ENCODE peak calls at places on chromosomes 6 and 20, in nine cellular contexts. One of them, this sample, is unnamed.

GRCh38 chr6:27019651-27020552 is 227.6 kb upstream of the PRSS16 start:
- DNase-seq in brain microvascular endothelial cell: peak; percentile 93
- DNase-seq in CD8-positive, alpha-beta T cell: peak; percentile 62
- DNase-seq in AG04450: peak; percentile 81
- DNase-seq in progenitor cell of endocrine pancreas: peak; percentile 73
- DNase-seq in BJ: peak; percentile 64
- DNase-seq in type B pancreatic cell: peak; percentile 85
- DNase-seq in transverse colon: peak; percentile 81
- DNase-seq in nephron progenitor cell: peak; percentile 77
- DNase-seq in this sample: peak; percentile 53

GRCh38 chr6:45024610-45025009 is 303.5 kb upstream of the RUNX2 start:
- DNase-seq in brain microvascular endothelial cell: no peak
- DNase-seq in CD8-positive, alpha-beta T cell: no peak
- DNase-seq in AG04450: no peak
- DNase-seq in progenitor cell of endocrine pancreas: no peak
- DNase-seq in BJ: no peak
- DNase-seq in type B pancreatic cell: no peak
- DNase-seq in transverse colon: no peak
- DNase-seq in nephron progenitor cell: no peak
- DNase-seq in this sample: no peak

GRCh38 chr6:12099623-12100022 is 87.5 kb downstream of the HIVEP1 start:
- DNase-seq in brain microvascular endothelial cell: no peak
- DNase-seq in CD8-positive, alpha-beta T cell: no peak
- DNase-seq in AG04450: no peak
- DNase-seq in progenitor cell of endocrine pancreas: no peak
- DNase-seq in BJ: no peak
- DNase-seq in type B pancreatic cell: no peak
- DNase-seq in transverse colon: no peak
- DNase-seq in nephron progenitor cell: no peak
- DNase-seq in this sample: no peak

GRCh38 chr6:143368426-143368825 is 82.1 kb downstream of the ADAT2 start:
- DNase-seq in brain microvascular endothelial cell: peak; percentile 82
- DNase-seq in CD8-positive, alpha-beta T cell: no peak
- DNase-seq in AG04450: peak; percentile 29
- DNase-seq in progenitor cell of endocrine pancreas: no peak
- DNase-seq in BJ: no peak
- DNase-seq in type B pancreatic cell: no peak
- DNase-seq in transverse colon: no peak
- DNase-seq in nephron progenitor cell: no peak
- DNase-seq in this sample: peak; percentile 50

GRCh38 chr20:32570401-32571190 is 14.5 kb downstream of the NOL4L start:
- DNase-seq in brain microvascular endothelial cell: peak; percentile 68
- DNase-seq in CD8-positive, alpha-beta T cell: no peak
- DNase-seq in AG04450: no peak
- DNase-seq in progenitor cell of endocrine pancreas: no peak
- DNase-seq in BJ: no peak
- DNase-seq in type B pancreatic cell: no peak
- DNase-seq in transverse colon: no peak
- DNase-seq in nephron progenitor cell: no peak
- DNase-seq in this sample: no peak

GRCh38 chr6:39568896-39569295 is 156.3 kb downstream of the KIF6 start:
- DNase-seq in brain microvascular endothelial cell: peak; percentile 65
- DNase-seq in CD8-positive, alpha-beta T cell: no peak
- DNase-seq in AG04450: no peak
- DNase-seq in progenitor cell of endocrine pancreas: no peak
- DNase-seq in BJ: peak; percentile 71
- DNase-seq in type B pancreatic cell: no peak
- DNase-seq in transverse colon: no peak
- DNase-seq in nephron progenitor cell: no peak
- DNase-seq in this sample: no peak

GRCh38 chr6:149166324-149166723 is 151.2 kb upstream of the TAB2 start:
- DNase-seq in brain microvascular endothelial cell: no peak
- DNase-seq in CD8-positive, alpha-beta T cell: no peak
- DNase-seq in AG04450: no peak
- DNase-seq in progenitor cell of endocrine pancreas: no peak
- DNase-seq in BJ: no peak
- DNase-seq in type B pancreatic cell: no peak
- DNase-seq in transverse colon: no peak
- DNase-seq in nephron progenitor cell: no peak
- DNase-seq in this sample: no peak

GRCh38 chr6:117264487-117265424 is 602 bp upstream of the VGLL2 start:
- DNase-seq in brain microvascular endothelial cell: no peak
- DNase-seq in CD8-positive, alpha-beta T cell: no peak
- DNase-seq in AG04450: no peak
- DNase-seq in progenitor cell of endocrine pancreas: no peak
- DNase-seq in BJ: no peak
- DNase-seq in type B pancreatic cell: no peak
- DNase-seq in transverse colon: no peak
- DNase-seq in nephron progenitor cell: no peak
- DNase-seq in this sample: peak; percentile 68

GRCh38 chr20:52476074-52476751 is 284.6 kb upstream of the ZFP64 start:
- DNase-seq in brain microvascular endothelial cell: no peak
- DNase-seq in CD8-positive, alpha-beta T cell: no peak
- DNase-seq in AG04450: no peak
- DNase-seq in progenitor cell of endocrine pancreas: no peak
- DNase-seq in BJ: no peak
- DNase-seq in type B pancreatic cell: no peak
- DNase-seq in transverse colon: no peak
- DNase-seq in nephron progenitor cell: no peak
- DNase-seq in this sample: no peak

GRCh38 chr6:102327697-102328227 is 934.3 kb downstream of the GRIK2 start:
- DNase-seq in brain microvascular endothelial cell: no peak
- DNase-seq in CD8-positive, alpha-beta T cell: no peak
- DNase-seq in AG04450: no peak
- DNase-seq in progenitor cell of endocrine pancreas: no peak
- DNase-seq in BJ: no peak
- DNase-seq in type B pancreatic cell: no peak
- DNase-seq in transverse colon: no peak
- DNase-seq in nephron progenitor cell: no peak
- DNase-seq in this sample: no peak

GRCh38 chr6:168554898-168555617 is 114.1 kb downstream of the SMOC2 start:
- DNase-seq in brain microvascular endothelial cell: no peak
- DNase-seq in CD8-positive, alpha-beta T cell: no peak
- DNase-seq in AG04450: no peak
- DNase-seq in progenitor cell of endocrine pancreas: no peak
- DNase-seq in BJ: no peak
- DNase-seq in type B pancreatic cell: no peak
- DNase-seq in transverse colon: no peak
- DNase-seq in nephron progenitor cell: no peak
- DNase-seq in this sample: no peak

GRCh38 chr20:59177266-59178250 is 13.9 kb downstream of the ZNF831 start:
- DNase-seq in brain microvascular endothelial cell: no peak
- DNase-seq in CD8-positive, alpha-beta T cell: peak; percentile 55
- DNase-seq in AG04450: no peak
- DNase-seq in progenitor cell of endocrine pancreas: no peak
- DNase-seq in BJ: no peak
- DNase-seq in type B pancreatic cell: no peak
- DNase-seq in transverse colon: no peak
- DNase-seq in nephron progenitor cell: no peak
- DNase-seq in this sample: no peak

GRCh38 chr6:53361549-53362031 is 12.8 kb upstream of the ELOVL5 start:
- DNase-seq in brain microvascular endothelial cell: peak; percentile 26
- DNase-seq in CD8-positive, alpha-beta T cell: peak; percentile 69
- DNase-seq in AG04450: no peak
- DNase-seq in progenitor cell of endocrine pancreas: no peak
- DNase-seq in BJ: no peak
- DNase-seq in type B pancreatic cell: no peak
- DNase-seq in transverse colon: no peak
- DNase-seq in nephron progenitor cell: no peak
- DNase-seq in this sample: peak; percentile 41

GRCh38 chr20:13008761-13009681 is at the start of gene SPTLC3:
- DNase-seq in brain microvascular endothelial cell: peak; percentile 21
- DNase-seq in CD8-positive, alpha-beta T cell: no peak
- DNase-seq in AG04450: no peak
- DNase-seq in progenitor cell of endocrine pancreas: peak; percentile 18
- DNase-seq in BJ: no peak
- DNase-seq in type B pancreatic cell: no peak
- DNase-seq in transverse colon: peak; percentile 62
- DNase-seq in nephron progenitor cell: peak; percentile 22
- DNase-seq in this sample: no peak

GRCh38 chr20:431012-431904 is 23.2 kb downstream of the RBCK1 start:
- DNase-seq in brain microvascular endothelial cell: peak; percentile 55
- DNase-seq in CD8-positive, alpha-beta T cell: no peak
- DNase-seq in AG04450: peak; percentile 23
- DNase-seq in progenitor cell of endocrine pancreas: peak; percentile 36
- DNase-seq in BJ: no peak
- DNase-seq in type B pancreatic cell: no peak
- DNase-seq in transverse colon: peak; percentile 59
- DNase-seq in nephron progenitor cell: peak; percentile 54
- DNase-seq in this sample: peak; percentile 46
- TF ChIP-seq CTCF in brain microvascular endothelial cell: peak; percentile 81
- TF ChIP-seq CTCF in CD8-positive, alpha-beta T cell: no peak
- TF ChIP-seq CTCF in AG04450: peak; percentile 64
- TF ChIP-seq CTCF in progenitor cell of endocrine pancreas: peak; percentile 63
- TF ChIP-seq CTCF in BJ: peak; percentile 75
- TF ChIP-seq CTCF in type B pancreatic cell: peak; percentile 73
- TF ChIP-seq CTCF in transverse colon: peak; percentile 69
- TF ChIP-seq CTCF in nephron progenitor cell: peak; percentile 44
- TF ChIP-seq CTCF in this sample: peak; percentile 43

DNA sequence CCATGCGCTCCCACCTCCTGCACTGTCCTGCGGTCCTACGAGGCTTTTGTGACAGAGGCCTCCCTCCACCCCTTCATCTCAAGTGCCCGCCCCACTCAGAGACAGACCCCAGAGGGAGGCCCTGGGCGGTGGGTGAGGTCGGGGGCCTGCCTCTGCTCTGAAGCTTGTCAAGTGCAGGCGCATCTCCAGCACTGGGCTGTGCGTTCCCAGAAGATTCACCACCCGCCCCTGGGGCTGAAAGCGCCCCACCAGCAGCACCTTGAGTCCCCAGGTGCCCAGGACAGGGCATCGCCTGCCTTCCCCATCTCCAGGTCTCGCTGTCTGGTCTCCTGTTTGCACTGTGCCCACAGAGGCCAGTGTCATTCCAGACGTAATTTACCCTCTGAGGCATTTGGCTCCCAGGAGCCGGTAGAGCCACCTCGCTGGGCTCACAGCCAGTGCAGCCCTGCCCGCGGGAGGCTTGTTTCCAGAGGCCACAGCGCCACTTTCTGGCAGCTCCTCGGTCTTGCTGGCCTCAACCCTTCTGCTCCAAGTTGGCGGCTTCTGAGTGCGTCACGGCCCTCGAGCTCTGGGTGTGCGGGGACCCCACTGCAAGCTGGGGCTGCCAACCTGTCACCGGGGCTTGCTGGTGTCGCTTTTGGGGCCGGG is 191.1 kb downstream of the TAF4 start:
- DNase-seq in brain microvascular endothelial cell: no peak
- DNase-seq in CD8-positive, alpha-beta T cell: no peak
- DNase-seq in AG04450: no peak
- DNase-seq in progenitor cell of endocrine pancreas: no peak
- DNase-seq in BJ: no peak
- DNase-seq in type B pancreatic cell: no peak
- DNase-seq in transverse colon: no peak
- DNase-seq in nephron progenitor cell: peak; percentile 48
- DNase-seq in this sample: no peak
- TF ChIP-seq CTCF in brain microvascular endothelial cell: peak; percentile 36
- TF ChIP-seq CTCF in CD8-positive, alpha-beta T cell: no peak
- TF ChIP-seq CTCF in AG04450: no peak
- TF ChIP-seq CTCF in progenitor cell of endocrine pancreas: no peak
- TF ChIP-seq CTCF in BJ: no peak
- TF ChIP-seq CTCF in type B pancreatic cell: peak; percentile 53
- TF ChIP-seq CTCF in transverse colon: no peak
- TF ChIP-seq CTCF in nephron progenitor cell: peak; percentile 21
- TF ChIP-seq CTCF in this sample: no peak

GRCh38 chr20:37282558-37282957 is 6.9 kb upstream of the MANBAL start:
- DNase-seq in brain microvascular endothelial cell: peak; percentile 61
- DNase-seq in CD8-positive, alpha-beta T cell: no peak
- DNase-seq in AG04450: no peak
- DNase-seq in progenitor cell of endocrine pancreas: no peak
- DNase-seq in BJ: no peak
- DNase-seq in type B pancreatic cell: no peak
- DNase-seq in transverse colon: peak; percentile 19
- DNase-seq in nephron progenitor cell: no peak
- DNase-seq in this sample: no peak
- TF ChIP-seq CTCF in brain microvascular endothelial cell: peak; percentile 70
- TF ChIP-seq CTCF in CD8-positive, alpha-beta T cell: no peak
- TF ChIP-seq CTCF in AG04450: peak; percentile 71
- TF ChIP-seq CTCF in progenitor cell of endocrine pancreas: peak; percentile 10
- TF ChIP-seq CTCF in BJ: peak; percentile 71
- TF ChIP-seq CTCF in type B pancreatic cell: peak; percentile 50
- TF ChIP-seq CTCF in transverse colon: peak; percentile 41
- TF ChIP-seq CTCF in nephron progenitor cell: no peak
- TF ChIP-seq CTCF in this sample: no peak

GRCh38 chr20:62908971-62909791 is 17.1 kb downstream of the DIDO1 start:
- DNase-seq in brain microvascular endothelial cell: no peak
- DNase-seq in CD8-positive, alpha-beta T cell: no peak
- DNase-seq in AG04450: no peak
- DNase-seq in progenitor cell of endocrine pancreas: no peak
- DNase-seq in BJ: no peak
- DNase-seq in type B pancreatic cell: no peak
- DNase-seq in transverse colon: no peak
- DNase-seq in nephron progenitor cell: no peak
- DNase-seq in this sample: no peak

GRCh38 chr20:62906647-62907375 is 19.5 kb downstream of the DIDO1 start:
- DNase-seq in brain microvascular endothelial cell: no peak
- DNase-seq in CD8-positive, alpha-beta T cell: no peak
- DNase-seq in AG04450: no peak
- DNase-seq in progenitor cell of endocrine pancreas: no peak
- DNase-seq in BJ: no peak
- DNase-seq in type B pancreatic cell: no peak
- DNase-seq in transverse colon: no peak
- DNase-seq in nephron progenitor cell: no peak
- DNase-seq in this sample: no peak

GRCh38 chr20:62906209-62906608 is 20.1 kb downstream of the DIDO1 start:
- DNase-seq in brain microvascular endothelial cell: no peak
- DNase-seq in CD8-positive, alpha-beta T cell: no peak
- DNase-seq in AG04450: no peak
- DNase-seq in progenitor cell of endocrine pancreas: no peak
- DNase-seq in BJ: no peak
- DNase-seq in type B pancreatic cell: no peak
- DNase-seq in transverse colon: no peak
- DNase-seq in nephron progenitor cell: no peak
- DNase-seq in this sample: no peak

GRCh38 chr20:62905536-62906117 is 20.7 kb downstream of the DIDO1 start:
- DNase-seq in brain microvascular endothelial cell: no peak
- DNase-seq in CD8-positive, alpha-beta T cell: no peak
- DNase-seq in AG04450: no peak
- DNase-seq in progenitor cell of endocrine pancreas: no peak
- DNase-seq in BJ: no peak
- DNase-seq in type B pancreatic cell: no peak
- DNase-seq in transverse colon: no peak
- DNase-seq in nephron progenitor cell: no peak
- DNase-seq in this sample: no peak

GRCh38 chr20:62907377-62908317 is 18.7 kb downstream of the DIDO1 start:
- DNase-seq in brain microvascular endothelial cell: no peak
- DNase-seq in CD8-positive, alpha-beta T cell: no peak
- DNase-seq in AG04450: no peak
- DNase-seq in progenitor cell of endocrine pancreas: no peak
- DNase-seq in BJ: no peak
- DNase-seq in type B pancreatic cell: no peak
- DNase-seq in transverse colon: no peak
- DNase-seq in nephron progenitor cell: peak; percentile 44
- DNase-seq in this sample: no peak
- TF ChIP-seq CTCF in brain microvascular endothelial cell: peak; percentile 71
- TF ChIP-seq CTCF in CD8-positive, alpha-beta T cell: peak; percentile 70
- TF ChIP-seq CTCF in AG04450: peak; percentile 43
- TF ChIP-seq CTCF in progenitor cell of endocrine pancreas: peak; percentile 65
- TF ChIP-seq CTCF in BJ: peak; percentile 55
- TF ChIP-seq CTCF in type B pancreatic cell: peak; percentile 78
- TF ChIP-seq CTCF in transverse colon: peak; percentile 39
- TF ChIP-seq CTCF in nephron progenitor cell: peak; percentile 60
- TF ChIP-seq CTCF in this sample: peak; percentile 57